ENCODE peak calls at places on chromosomes 4 and X, in nine cellular contexts. I is psoas muscle; Q is colonic mucosa; N is fibroblast of lung; L is left ventricle myocardium inferior; S is cardiac muscle cell; C is CD4-positive, CD25-positive, alpha-beta regulatory T cell; O is endodermal cell; T is CD4-positive, alpha-beta T cell. E is an unnamed sample.
A peak's percentile ranks its signal among the peaks of the same experiment; 100 is the strongest.

GRCh38 chrX:154458954-154459829 is 1.1 kb downstream of the PLXNA3 start:
- DNase-seq in I (no peak), Q (peak; percentile 53), N (no peak), L (peak; percentile 28), S (no peak), C (peak; percentile 16), O (peak; percentile 58), T (peak; percentile 19), E (no peak)

GRCh38 chr4:147578057-147578476 is 39.1 kb upstream of the TMEM184C start:
- DNase-seq in I (no peak), Q (no peak), N (peak; percentile 96), L (no peak), S (peak; percentile 86), C (no peak), O (no peak), T (no peak), E (no peak)

GRCh38 chr4:41932988-41933387 is 2.2 kb upstream of the TMEM33 start:
- DNase-seq in I (no peak), Q (no peak), N (no peak), L (no peak), S (no peak), C (no peak), O (no peak), T (no peak), E (no peak)

GRCh38 chr4:184386271-184386781 is 88.0 kb downstream of the IRF2 start:
- DNase-seq in I (no peak), Q (peak; percentile 85), N (no peak), L (peak; percentile 57), S (no peak), C (no peak), O (peak; percentile 67), T (no peak), E (no peak)

GRCh38 chr4:8854866-8855265 is 16.8 kb downstream of the HMX1 start:
- DNase-seq in I (no peak), Q (no peak), N (peak; percentile 14), L (no peak), S (peak; percentile 28), C (no peak), O (no peak), T (no peak), E (no peak)

GRCh38 chr4:148092316-148093014 is 349.7 kb downstream of the NR3C2 start:
- DNase-seq in I (no peak), Q (no peak), N (peak; percentile 25), L (no peak), S (no peak), C (no peak), O (no peak), T (no peak), E (no peak)

GRCh38 chr4:2811830-2812599 is 19.1 kb downstream of the SH3BP2 start:
- DNase-seq in I (peak; percentile 88), Q (peak; percentile 57), N (peak; percentile 45), L (peak; percentile 76), S (peak; percentile 82), C (peak; percentile 59), O (peak; percentile 84), T (peak; percentile 35), E (no peak)

GRCh38 chrX:122770581-122770980 is 413.5 kb upstream of the GRIA3 start:
- DNase-seq in I (no peak), Q (no peak), N (peak; percentile 62), L (no peak), S (no peak), C (no peak), O (no peak), T (no peak), E (no peak)

GRCh38 chr4:187415227-187415626 is 580.3 kb upstream of the ZFP42 start:
- DNase-seq in I (no peak), Q (no peak), N (no peak), L (no peak), S (no peak), C (no peak), O (no peak), T (no peak), E (no peak)

GRCh38 chr4:58749206-58749605 is 1639.0 kb upstream of the IGFBP7 start:
- DNase-seq in I (no peak), Q (peak; percentile 87), N (no peak), L (no peak), S (no peak), C (no peak), O (no peak), T (no peak), E (no peak)

GRCh38 chr4:152103181-152103901 is 342.5 kb upstream of the GATB start:
- DNase-seq in I (no peak), Q (no peak), N (no peak), L (no peak), S (no peak), C (no peak), O (no peak), T (no peak), E (no peak)

GRCh38 chr4:121408-122084 is 2.8 kb upstream of the ZNF718 start:
- DNase-seq in I (no peak), Q (no peak), N (no peak), L (no peak), S (no peak), C (no peak), O (no peak), T (peak; percentile 5), E (no peak)

GRCh38 chr4:125833-126232 is 1.5 kb downstream of the ZNF718 start:
- DNase-seq in I (no peak), Q (no peak), N (no peak), L (no peak), S (no peak), C (no peak), O (no peak), T (no peak), E (no peak)

GRCh38 chr4:120616-121015 is 3.7 kb upstream of the ZNF718 start:
- DNase-seq in I (no peak), Q (no peak), N (no peak), L (no peak), S (no peak), C (no peak), O (no peak), T (no peak), E (no peak)

GRCh38 chr4:124275-125081 is at the start of gene ZNF718:
- DNase-seq in I (peak; percentile 92), Q (peak; percentile 96), N (peak; percentile 97), L (peak; percentile 93), S (peak; percentile 98), C (peak; percentile 85), O (peak; percentile 99), T (peak; percentile 87), E (peak; percentile 80)

GRCh38 chr4:125085-125820 is 952 bp downstream of the ZNF718 start:
- DNase-seq in I (peak; percentile 50), Q (peak; percentile 59), N (peak; percentile 52), L (peak; percentile 40), S (peak; percentile 37), C (no peak), O (peak; percentile 86), T (peak; percentile 31), E (no peak)
- H3K9me3 ChIP-seq in I (peaks cover 21% of the 10 kb centered on the region), Q (no peaks in the 10 kb centered on the region), N (no peaks in the 10 kb centered on the region), L (peaks cover 30% of the 10 kb centered on the region), S (no peaks in the 10 kb centered on the region), C (peaks cover 27% of the 10 kb centered on the region), O (peaks cover 59% of the 10 kb centered on the region), T (peaks cover 52% of the 10 kb centered on the region), E (peaks cover 4% of the 10 kb centered on the region)

GRCh38 chrX:136662976-136663375 is 15.0 kb downstream of the CD40LG start:
- DNase-seq in I (no peak), Q (no peak), N (no peak), L (no peak), S (no peak), C (peak; percentile 37), O (no peak), T (no peak), E (no peak)
- H3K9me3 ChIP-seq in I (peaks cover 10% of the 10 kb centered on the region), Q (no peaks in the 10 kb centered on the region), N (no peaks in the 10 kb centered on the region), L (peaks cover 12% of the 10 kb centered on the region), S (no peaks in the 10 kb centered on the region), C (peaks cover 6% of the 10 kb centered on the region), O (no peaks in the 10 kb centered on the region), T (no peaks in the 10 kb centered on the region), E (no peaks in the 10 kb centered on the region)

GRCh38 chrX:153226344-153227190 is 47.5 kb downstream of the MAGEA1 start:
- DNase-seq in I (peak; percentile 49), Q (peak; percentile 25), N (peak; percentile 36), L (no peak), S (peak; percentile 69), C (no peak), O (peak; percentile 96), T (no peak), E (no peak)
- H3K9me3 ChIP-seq in I (no peaks in the 10 kb centered on the region), Q (no peaks in the 10 kb centered on the region), N (no peaks in the 10 kb centered on the region), L (no peaks in the 10 kb centered on the region), S (no peaks in the 10 kb centered on the region), C (no peaks in the 10 kb centered on the region), O (no peaks in the 10 kb centered on the region), T (no peaks in the 10 kb centered on the region), E (no peaks in the 10 kb centered on the region)

GRCh38 chr4:92235741-92236140 is 68.0 kb upstream of the GRID2 start:
- DNase-seq in I (no peak), Q (no peak), N (peak; percentile 23), L (no peak), S (peak; percentile 55), C (no peak), O (no peak), T (no peak), E (no peak)
- H3K9me3 ChIP-seq in I (no peaks in the 10 kb centered on the region), Q (no peaks in the 10 kb centered on the region), N (no peaks in the 10 kb centered on the region), L (peaks cover 12% of the 10 kb centered on the region), S (no peaks in the 10 kb centered on the region), C (no peaks in the 10 kb centered on the region), O (peaks cover 11% of the 10 kb centered on the region), T (no peaks in the 10 kb centered on the region), E (no peaks in the 10 kb centered on the region)

GRCh38 chr4:11624370-11624769 is 195.7 kb upstream of the HS3ST1 start:
- DNase-seq in I (no peak), Q (no peak), N (no peak), L (no peak), S (no peak), C (no peak), O (no peak), T (no peak), E (no peak)
- H3K9me3 ChIP-seq in I (no peaks in the 10 kb centered on the region), Q (no peaks in the 10 kb centered on the region), N (no peaks in the 10 kb centered on the region), L (no peaks in the 10 kb centered on the region), S (no peaks in the 10 kb centered on the region), C (no peaks in the 10 kb centered on the region), O (no peaks in the 10 kb centered on the region), T (no peaks in the 10 kb centered on the region), E (no peaks in the 10 kb centered on the region)

GRCh38 chrX:131764224-131764623 is 220.3 kb downstream of the OR13H1 start:
- DNase-seq in I (no peak), Q (no peak), N (no peak), L (no peak), S (no peak), C (no peak), O (no peak), T (no peak), E (no peak)

GRCh38 chrX:131763674-131764073 is 219.8 kb downstream of the OR13H1 start:
- DNase-seq in I (peak; percentile 79), Q (peak; percentile 89), N (peak; percentile 65), L (no peak), S (no peak), C (peak; percentile 88), O (no peak), T (peak; percentile 68), E (no peak)

GRCh38 chrX:131762802-131763234 is 218.9 kb downstream of the OR13H1 start:
- DNase-seq in I (no peak), Q (peak; percentile 78), N (peak; percentile 54), L (no peak), S (no peak), C (peak; percentile 78), O (no peak), T (peak; percentile 11), E (no peak)
- H3K9me3 ChIP-seq in I (no peaks in the 10 kb centered on the region), Q (no peaks in the 10 kb centered on the region), N (no peaks in the 10 kb centered on the region), L (no peaks in the 10 kb centered on the region), S (no peaks in the 10 kb centered on the region), C (no peaks in the 10 kb centered on the region), O (peaks cover 37% of the 10 kb centered on the region), T (no peaks in the 10 kb centered on the region), E (no peaks in the 10 kb centered on the region)

E was measured in T-helper 17 cell.